ENCODE peak calls at places on chromosome 12, in eight cellular contexts. X is fibroblast of lung, Y is hepatocyte, T is K562, O is H9, M is keratinocyte, I is mammary epithelial cell, A is PC-3. B is an unnamed sample.

GRCh38 chr12:99386907-99387306 is 260.6 kb upstream of the GARIN6 start:
- DNase-seq in M (peak; percentile 0), T (peak; percentile 21), A (peak; percentile 76), I (peak; percentile 11), O (no peak), Y (peak; percentile 46), X (peak; percentile 37), B (peak; percentile 60)

GRCh38 chr12:51323317-51323960 is 535 bp downstream of the BIN2 start:
- DNase-seq in Y (no peak), X (no peak), O (no peak), M (no peak), T (no peak), A (no peak), I (no peak), B (no peak)

GRCh38 chr12:57093412-57094193 is 4.7 kb downstream of the NAB2 start:
- DNase-seq in Y (peak; percentile 77), I (peak; percentile 77), A (peak; percentile 33), O (peak; percentile 85), M (no peak), T (peak; percentile 90), X (peak; percentile 85), B (peak; percentile 93)

GRCh38 chr12:20345866-20346265 is 22.5 kb upstream of the PDE3A start:
- DNase-seq in M (no peak), T (no peak), I (no peak), Y (no peak), X (no peak), A (no peak), O (no peak), B (no peak)

GRCh38 chr12:4256043-4256826 is 17.3 kb upstream of the CCND2 start:
- DNase-seq in X (no peak), O (no peak), I (peak; percentile 45), M (no peak), A (no peak), Y (no peak), T (no peak), B (no peak)

GRCh38 chr12:93373847-93374723 is 3.6 kb upstream of the NUDT4 start:
- DNase-seq in I (no peak), X (no peak), Y (no peak), T (no peak), A (no peak), O (no peak), M (no peak), B (no peak)

GRCh38 chr12:132163041-132163910 is 19.0 kb downstream of the NOC4L start:
- DNase-seq in X (no peak), T (no peak), A (peak; percentile 37), O (no peak), M (no peak), I (no peak), Y (no peak), B (no peak)

GRCh38 chr12:95918194-95918993 is 24.0 kb downstream of the CCDC38 start:
- DNase-seq in A (peak; percentile 70), M (no peak), X (peak; percentile 53), O (peak; percentile 71), Y (peak; percentile 71), I (peak; percentile 57), T (peak; percentile 53), B (peak; percentile 77)

GRCh38 chr12:29035112-29035511 is 114.0 kb upstream of the FAR2 start:
- DNase-seq in M (no peak), I (peak; percentile 48), A (no peak), X (no peak), O (no peak), T (no peak), Y (no peak), B (no peak)

GRCh38 chr12:63955831-63956685 is 111.6 kb downstream of the SRGAP1 start:
- DNase-seq in O (no peak), X (peak; percentile 92), Y (peak; percentile 28), I (no peak), A (no peak), T (no peak), M (no peak), B (peak; percentile 80)

GRCh38 chr12:114820773-114821172 is 136.8 kb upstream of the TBX3 start:
- DNase-seq in X (no peak), Y (peak; percentile 52), I (no peak), T (no peak), O (no peak), M (no peak), A (no peak), B (no peak)

GRCh38 chr12:21697829-21698630 is 40.4 kb upstream of the LDHB start:
- DNase-seq in M (no peak), O (no peak), I (peak; percentile 6), T (peak; percentile 45), X (peak; percentile 68), Y (peak; percentile 28), A (peak; percentile 44), B (peak; percentile 48)

GRCh38 chr12:127272864-127273263 is 994.1 kb upstream of the TMEM132C start:
- DNase-seq in I (peak; percentile 97), A (peak; percentile 99), T (no peak), Y (no peak), X (no peak), O (no peak), M (peak; percentile 77), B (peak; percentile 99)

GRCh38 chr12:67419810-67420209 is 150.7 kb downstream of the CAND1 start:
- DNase-seq in Y (no peak), T (no peak), M (no peak), X (no peak), I (no peak), O (peak; percentile 41), A (no peak), B (no peak)

GRCh38 chr12:47767197-47767724 is 5.8 kb upstream of the SLC48A1 start:
- DNase-seq in A (peak; percentile 64), O (peak; percentile 84), M (no peak), Y (peak; percentile 41), I (no peak), X (peak; percentile 60), T (peak; percentile 79), B (peak; percentile 58)

GRCh38 chr12:95701275-95701674 is 89.3 kb downstream of the NTN4 start:
- DNase-seq in Y (no peak), I (no peak), O (no peak), X (no peak), T (no peak), A (no peak), M (no peak), B (peak; percentile 49)

GRCh38 chr12:31120392-31121008 is 46.8 kb downstream of the DDX11 start:
- DNase-seq in T (no peak), I (no peak), A (no peak), X (no peak), Y (no peak), O (no peak), M (no peak), B (no peak)

GRCh38 chr12:93707836-93708235 is 30.7 kb downstream of the CRADD start:
- DNase-seq in O (no peak), I (peak; percentile 61), X (no peak), T (no peak), A (peak; percentile 72), M (no peak), Y (no peak), B (peak; percentile 61)

GRCh38 chr12:45644521-45644920 is 85.0 kb upstream of the ARID2 start:
- DNase-seq in I (peak; percentile 83), A (peak; percentile 38), T (no peak), M (peak; percentile 85), Y (no peak), O (no peak), X (peak; percentile 61), B (peak; percentile 5)

GRCh38 chr12:109580684-109581333 is 7.2 kb downstream of the MVK start:
- DNase-seq in T (no peak), M (no peak), Y (no peak), I (no peak), A (no peak), O (no peak), X (no peak), B (no peak)

GRCh38 chr12:86945685-86946196 is 689.5 kb upstream of the MGAT4C start:
- DNase-seq in A (no peak), O (no peak), Y (no peak), T (no peak), M (no peak), X (no peak), I (no peak), B (no peak)

DNA sequence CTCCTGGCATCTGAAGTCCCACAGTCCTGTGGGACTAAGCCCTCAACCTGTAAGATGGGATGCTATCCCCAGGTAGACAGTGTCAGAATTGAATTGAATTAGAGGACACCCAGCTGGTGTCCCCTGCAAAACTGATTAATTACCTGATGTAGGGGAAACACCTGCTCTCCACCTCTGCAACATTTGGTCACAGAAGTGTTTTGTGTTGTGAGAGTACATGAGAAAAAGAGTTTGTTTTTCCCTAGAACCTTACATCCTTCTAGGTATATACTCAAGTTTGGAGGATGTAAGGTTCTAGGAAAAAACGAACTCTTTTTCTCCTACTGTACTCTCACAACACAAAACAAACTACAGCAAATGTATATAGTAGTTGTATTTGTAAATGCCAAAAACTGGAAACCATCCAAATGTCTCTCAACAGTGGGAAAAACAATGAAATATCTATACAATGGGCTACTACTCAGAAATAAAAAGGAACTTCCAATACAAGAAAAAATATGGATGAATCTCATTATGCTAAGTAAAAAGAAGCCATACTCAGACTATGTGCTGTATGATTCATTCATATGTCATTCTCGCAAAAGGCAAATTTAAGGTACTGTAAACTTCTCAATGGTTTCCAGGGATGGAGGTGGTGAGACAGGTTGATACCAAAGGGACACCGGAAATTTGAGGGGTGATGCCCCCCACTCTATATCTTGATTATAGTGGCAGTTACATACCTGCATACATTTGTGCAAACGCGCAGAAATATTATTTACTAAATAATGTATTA is 160.7 kb downstream of the MED13L start:
- DNase-seq in Y (no peak), A (peak; percentile 80), I (peak; percentile 37), X (no peak), T (no peak), M (no peak), O (no peak), B (no peak)
- H3K79me2 ChIP-seq in Y (peaks cover 95% of the 10 kb centered on the region), A (peaks cover 90% of the 10 kb centered on the region), I (peaks cover 92% of the 10 kb centered on the region), X (peaks cover 80% of the 10 kb centered on the region), T (peaks cover 94% of the 10 kb centered on the region), M (peaks cover 87% of the 10 kb centered on the region), O (peaks cover 5% of the 10 kb centered on the region), B (peaks cover 99% of the 10 kb centered on the region)

DNA sequence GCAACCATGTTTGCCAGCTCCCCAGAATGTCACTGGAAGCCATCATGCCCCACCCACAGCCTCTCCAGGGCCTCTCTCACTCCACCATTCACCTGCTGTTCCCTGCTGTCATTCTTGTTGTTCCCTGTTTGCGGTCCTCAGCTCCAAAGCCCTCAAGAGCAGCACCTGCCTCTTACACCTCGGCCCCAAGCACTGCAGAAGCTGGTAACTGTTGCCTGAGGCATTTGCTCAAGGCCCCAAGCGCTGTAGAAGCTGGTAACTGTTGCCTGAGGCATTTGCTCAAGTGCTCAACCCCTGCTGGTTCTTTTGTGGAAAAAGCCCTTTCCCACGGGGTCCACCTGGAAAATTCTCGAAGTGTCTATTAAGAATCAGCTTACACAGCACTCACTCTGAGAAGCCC is 78.0 kb downstream of the ARL6IP4 start:
- DNase-seq in O (no peak), I (no peak), M (no peak), Y (no peak), X (no peak), A (no peak), T (no peak), B (no peak)
- H3K79me2 ChIP-seq in O (no peaks in the 10 kb centered on the region), I (peaks cover 9% of the 10 kb centered on the region), M (no peaks in the 10 kb centered on the region), Y (peaks cover 6% of the 10 kb centered on the region), X (no peaks in the 10 kb centered on the region), A (no peaks in the 10 kb centered on the region), T (no peaks in the 10 kb centered on the region), B (no peaks in the 10 kb centered on the region)

GRCh38 chr12:89662623-89663022 is 46.0 kb downstream of the ATP2B1 start:
- DNase-seq in M (no peak), Y (no peak), O (no peak), T (no peak), X (peak; percentile 22), A (no peak), I (no peak), B (peak; percentile 20)
- H3K79me2 ChIP-seq in M (peaks cover 30% of the 10 kb centered on the region), Y (peaks cover 79% of the 10 kb centered on the region), O (no peaks in the 10 kb centered on the region), T (peaks cover 73% of the 10 kb centered on the region), X (peaks cover 78% of the 10 kb centered on the region), A (peaks cover 94% of the 10 kb centered on the region), I (peaks cover 96% of the 10 kb centered on the region), B (peaks cover 100% of the 10 kb centered on the region)

GRCh38 chr12:104668274-104668718 is 211.5 kb downstream of the CHST11 start:
- DNase-seq in T (peak; percentile 38), I (no peak), M (no peak), A (no peak), X (peak; percentile 68), Y (peak; percentile 74), O (no peak), B (no peak)
- H3K79me2 ChIP-seq in T (peaks cover 25% of the 10 kb centered on the region), I (peaks cover 7% of the 10 kb centered on the region), M (no peaks in the 10 kb centered on the region), A (peaks cover 5% of the 10 kb centered on the region), X (no peaks in the 10 kb centered on the region), Y (no peaks in the 10 kb centered on the region), O (no peaks in the 10 kb centered on the region), B (no peaks in the 10 kb centered on the region)

B was measured in GM23248.